ENCODE peak calls at places on chromosomes 3 and 15, in eight cellular contexts. G is HepG2, S is AG04449, K is thoracic aorta, Q is Calu3, D is heart left ventricle, V is AG09309, T is nephron progenitor cell. C is an unnamed sample.

GRCh38 chr15:43915820-43916660 is 89.2 kb downstream of the WDR76 start:
- DNase-seq in Q (no peak), K (no peak), S (no peak), G (no peak), V (no peak), T (no peak), D (no peak), C (no peak)

GRCh38 chr3:84963137-84963536 is 4.3 kb downstream of the CADM2 start:
- DNase-seq in S (no peak), T (no peak), D (no peak), Q (no peak), K (no peak), G (no peak), V (no peak), C (no peak)

GRCh38 chr3:181458857-181459256 is 252.9 kb upstream of the SOX2 start:
- DNase-seq in D (no peak), K (no peak), Q (no peak), V (no peak), G (no peak), S (no peak), T (no peak), C (no peak)

GRCh38 chr15:62472616-62473299 is 307.7 kb upstream of the C2CD4B start:
- DNase-seq in V (no peak), T (peak), Q (peak), G (peak), K (no peak), S (no peak), D (peak), C (no peak)

GRCh38 chr3:123335007-123335670 is 113.8 kb downstream of the ADCY5 start:
- DNase-seq in D (no peak), K (no peak), S (no peak), Q (no peak), V (no peak), T (no peak), G (no peak), C (no peak)

GRCh38 chr3:173932624-173933023 is 535.1 kb downstream of the NLGN1 start:
- DNase-seq in S (peak), T (no peak), D (no peak), Q (peak), G (no peak), V (peak), K (no peak), C (peak)

GRCh38 chr3:70261283-70261682 is 51.2 kb downstream of the MDFIC2 start:
- DNase-seq in D (no peak), Q (no peak), S (no peak), T (no peak), V (no peak), G (no peak), K (no peak), C (no peak)

GRCh38 chr15:29541309-29541708 is 271.7 kb upstream of the NSMCE3 start:
- DNase-seq in V (no peak), Q (no peak), D (no peak), S (no peak), K (no peak), G (no peak), T (no peak), C (no peak)

GRCh38 chr3:151890721-151891141 is 17.3 kb downstream of the SUCNR1 start:
- DNase-seq in S (no peak), T (no peak), V (no peak), K (no peak), Q (no peak), D (no peak), G (no peak), C (no peak)

GRCh38 chr3:132164469-132165092 is 129.8 kb upstream of the CPNE4 start:
- DNase-seq in T (no peak), G (peak), V (no peak), K (no peak), D (no peak), S (no peak), Q (peak), C (no peak)

GRCh38 chr3:16302082-16302631 is 37.1 kb downstream of the OXNAD1 start:
- DNase-seq in T (no peak), Q (no peak), S (no peak), K (no peak), G (no peak), D (no peak), V (no peak), C (no peak)

GRCh38 chr3:141878812-141879211 is 2.4 kb downstream of the ATP1B3 start:
- DNase-seq in K (no peak), D (no peak), V (no peak), Q (peak), S (no peak), G (no peak), T (no peak), C (no peak)

GRCh38 chr15:36797128-36797527 is 217.7 kb downstream of the CDIN1 start:
- DNase-seq in V (no peak), G (no peak), Q (no peak), T (no peak), K (no peak), D (no peak), S (no peak), C (no peak)

GRCh38 chr3:113736548-113737089 is 9.4 kb downstream of the NAA50 start:
- DNase-seq in K (no peak), Q (no peak), S (no peak), D (no peak), T (no peak), G (peak), V (peak), C (peak)

GRCh38 chr15:93179072-93179471 is 90.1 kb upstream of the RGMA start:
- DNase-seq in S (no peak), V (no peak), K (no peak), T (no peak), Q (peak), D (peak), G (no peak), C (no peak)

GRCh38 chr3:128369106-128369708 is 97.5 kb downstream of the DNAJB8 start:
- DNase-seq in T (no peak), Q (no peak), K (no peak), D (peak), S (no peak), V (no peak), G (no peak), C (no peak)

GRCh38 chr15:45585069-45585468 is 2.1 kb upstream of the BLOC1S6 start:
- DNase-seq in V (no peak), S (no peak), Q (no peak), D (no peak), T (no peak), G (no peak), K (no peak), C (no peak)

GRCh38 chr15:77630956-77631789 is 1.5 kb downstream of the LINGO1 start:
- DNase-seq in K (no peak), Q (peak), G (no peak), V (no peak), D (no peak), T (peak), S (no peak), C (no peak)
- TF ChIP-seq CTCF in K (no peak), Q (no peak), G (peak), V (no peak), D (peak), T (no peak), S (peak), C (no peak)

GRCh38 chr3:169931747-169932520 is 20.6 kb downstream of the SAMD7 start:
- DNase-seq in D (no peak), T (no peak), Q (no peak), K (no peak), G (no peak), S (no peak), V (no peak), C (no peak)

DNA sequence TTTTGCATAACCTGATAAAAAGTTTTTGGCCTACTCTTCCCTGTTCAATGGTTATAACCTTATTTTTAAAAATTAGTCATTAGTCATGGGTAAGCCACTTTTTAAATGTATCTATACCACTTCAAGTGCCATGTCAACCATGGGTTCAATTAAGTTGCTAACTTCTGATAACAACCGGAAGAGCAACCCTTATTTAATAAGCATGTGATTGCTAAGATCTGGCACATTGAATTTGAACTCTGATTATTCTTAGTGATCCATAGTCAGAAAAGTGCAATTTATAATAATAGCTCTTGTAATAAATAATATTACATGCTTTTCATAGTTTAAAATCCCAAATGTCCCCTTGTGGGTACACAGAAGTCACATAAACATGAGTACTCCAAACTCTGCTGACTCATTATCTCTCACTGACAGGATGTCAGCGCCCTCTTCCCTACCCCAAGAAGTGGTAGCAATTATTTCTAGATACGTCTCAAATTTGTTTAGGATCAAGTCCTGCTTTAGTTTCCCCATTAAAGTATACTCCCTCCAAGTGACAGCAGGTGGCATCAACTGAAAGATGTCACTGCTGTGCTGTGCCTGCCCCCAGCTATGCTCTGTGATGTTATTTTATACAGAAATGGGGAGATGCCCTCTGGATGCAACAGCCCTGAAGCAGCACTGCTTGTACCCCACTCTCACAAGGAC is 18.6 kb downstream of the SAMD7 start:
- DNase-seq in K (no peak), Q (no peak), S (no peak), G (no peak), T (no peak), D (no peak), V (no peak), C (no peak)
- TF ChIP-seq CTCF in K (no peak), Q (no peak), S (no peak), G (peak), T (no peak), D (no peak), V (no peak), C (no peak)

GRCh38 chr3:156472150-156472549 is 82.8 kb downstream of the SSR3 start:
- DNase-seq in K (no peak), S (no peak), T (no peak), Q (no peak), G (no peak), D (no peak), V (no peak), C (no peak)

GRCh38 chr3:156477306-156477705 is 77.6 kb downstream of the SSR3 start:
- DNase-seq in D (no peak), K (no peak), S (no peak), V (peak), G (no peak), Q (no peak), T (no peak), C (no peak)

GRCh38 chr3:156473341-156473740 is 81.6 kb downstream of the SSR3 start:
- DNase-seq in S (no peak), V (no peak), K (no peak), Q (no peak), D (no peak), G (no peak), T (no peak), C (no peak)

GRCh38 chr3:156471431-156471830 is 83.5 kb downstream of the SSR3 start:
- DNase-seq in Q (peak), V (no peak), K (no peak), T (no peak), G (no peak), D (no peak), S (no peak), C (no peak)

GRCh38 chr3:156474560-156475389 is 80.1 kb downstream of the SSR3 start:
- DNase-seq in Q (no peak), S (no peak), K (no peak), G (no peak), T (peak), V (no peak), D (no peak), C (no peak)
- TF ChIP-seq CTCF in Q (peak), S (peak), K (no peak), G (peak), T (peak), V (peak), D (peak), C (peak)

GRCh38 chr15:71136159-71137137 is 21.2 kb downstream of the THSD4 start:
- DNase-seq in Q (peak), V (peak), K (no peak), T (no peak), D (peak), G (no peak), S (no peak), C (peak)
- TF ChIP-seq CTCF in Q (no peak), V (peak), K (no peak), T (no peak), D (no peak), G (no peak), S (peak), C (peak)

DNA sequence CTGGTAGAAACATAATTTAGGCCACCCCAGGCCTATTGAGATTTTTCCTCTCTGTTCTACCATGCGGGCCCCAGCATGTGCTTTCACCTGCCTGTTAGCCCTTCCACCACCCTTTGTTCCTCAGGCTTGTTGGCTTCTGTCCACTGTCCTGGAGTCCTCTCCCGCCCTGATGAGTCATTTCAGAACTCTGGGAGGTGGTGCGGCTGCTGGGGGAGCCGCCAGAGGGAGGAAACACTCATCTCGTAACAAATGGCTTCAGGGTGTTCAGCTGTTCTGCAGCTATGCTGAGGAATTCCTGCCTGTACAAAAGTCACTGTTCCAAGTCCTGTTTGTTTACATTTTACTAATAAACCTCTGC is 36.3 kb downstream of the LRTM1 start:
- DNase-seq in T (peak), D (peak), V (peak), G (peak), K (peak), Q (peak), S (peak), C (peak)
- TF ChIP-seq CTCF in T (no peak), D (peak), V (peak), G (peak), K (no peak), Q (no peak), S (peak), C (peak)

GRCh38 chr15:38053786-38054185 is 119.3 kb downstream of the TMCO5A start:
- DNase-seq in V (no peak), G (no peak), S (no peak), K (no peak), Q (no peak), D (no peak), T (no peak), C (no peak)
- TF ChIP-seq CTCF in V (no peak), G (no peak), S (no peak), K (no peak), Q (no peak), D (no peak), T (no peak), C (no peak)

GRCh38 chr3:59980576-59980975 is 930.8 kb upstream of the CFAP20DC start:
- DNase-seq in T (no peak), G (no peak), D (no peak), V (no peak), S (no peak), Q (no peak), K (no peak), C (no peak)
- TF ChIP-seq CTCF in T (no peak), G (no peak), D (no peak), V (no peak), S (no peak), Q (no peak), K (no peak), C (no peak)

C was measured in HFF-Myc.